ENCODE peak calls at places on chromosomes 6 and 20, in eight cellular contexts. L, P, Q, F, A, I, G and X are unnamed samples.

GRCh38 chr6:139965393-139965792 is 590.9 kb upstream of the CITED2 start:
- DNase-seq in L (peak), F (peak), A (no peak), I (no peak), Q (no peak), G (no peak), P (no peak), X (no peak)

GRCh38 chr6:34025112-34025807 is 120.6 kb downstream of the GRM4 start:
- DNase-seq in F (no peak), Q (no peak), A (no peak), L (peak), I (no peak), G (peak), P (no peak), X (no peak)

GRCh38 chr20:35617397-35618031 is 1.9 kb downstream of the SPAG4 start:
- DNase-seq in P (no peak), F (peak), L (peak), I (peak), Q (peak), G (peak), A (peak), X (peak)

GRCh38 chr6:79468116-79468515 is 69.1 kb downstream of the LCA5 start:
- DNase-seq in P (no peak), Q (no peak), I (peak), L (peak), A (no peak), F (no peak), G (no peak), X (no peak)

GRCh38 chr6:116062496-116062895 is 1.8 kb upstream of the FRK start:
- DNase-seq in L (no peak), G (no peak), I (no peak), P (no peak), A (no peak), Q (no peak), F (no peak), X (no peak)

GRCh38 chr6:53834134-53834533 is 39.3 kb downstream of the LRRC1 start:
- DNase-seq in Q (no peak), L (no peak), G (no peak), F (no peak), P (no peak), A (no peak), I (no peak), X (no peak)

GRCh38 chr6:145544031-145544430 is 191.3 kb downstream of the EPM2A start:
- DNase-seq in P (no peak), F (peak), Q (peak), L (peak), I (peak), G (no peak), A (no peak), X (no peak)

GRCh38 chr6:167956983-167957492 is 40.4 kb upstream of the KIF25 start:
- DNase-seq in P (no peak), Q (no peak), F (no peak), L (peak), G (no peak), A (no peak), I (peak), X (no peak)

GRCh38 chr20:50577175-50578018 is 67.2 kb downstream of the PTPN1 start:
- DNase-seq in F (no peak), G (no peak), I (no peak), L (no peak), A (no peak), P (no peak), Q (no peak), X (no peak)

GRCh38 chr20:19492937-19493336 is 265.1 kb upstream of the RIN2 start:
- DNase-seq in I (no peak), A (no peak), F (no peak), L (no peak), G (no peak), Q (peak), P (no peak), X (no peak)

GRCh38 chr6:127200114-127200513 is 66.5 kb upstream of the RNF146 start:
- DNase-seq in I (no peak), G (no peak), Q (no peak), L (no peak), F (no peak), A (no peak), P (no peak), X (no peak)

GRCh38 chr6:45376310-45377040 is 1.3 kb downstream of the SUPT3H start:
- DNase-seq in P (no peak), A (no peak), I (peak), L (peak), Q (peak), F (peak), G (no peak), X (no peak)

GRCh38 chr6:149563203-149563927 is 2.8 kb upstream of the GINM1 start:
- DNase-seq in G (no peak), Q (no peak), F (peak), P (no peak), A (no peak), L (peak), I (peak), X (no peak)

GRCh38 chr6:149499066-149499465 is 14.3 kb upstream of the ZC3H12D start:
- DNase-seq in F (peak), L (peak), P (no peak), Q (no peak), A (no peak), I (peak), G (no peak), X (no peak)

GRCh38 chr6:13927203-13927602 is 2.5 kb downstream of the RNF182 start:
- DNase-seq in F (no peak), P (no peak), G (no peak), Q (no peak), A (no peak), L (no peak), I (no peak), X (no peak)

GRCh38 chr20:46367967-46368901 is 38.2 kb downstream of the ELMO2 start:
- DNase-seq in F (no peak), I (no peak), Q (no peak), A (no peak), L (peak), G (no peak), P (no peak), X (no peak)

GRCh38 chr6:88004707-88005106 is 42.9 kb upstream of the SPACA1 start:
- DNase-seq in P (no peak), F (no peak), I (no peak), A (no peak), Q (no peak), G (no peak), L (peak), X (no peak)

GRCh38 chr6:145898376-145898775 is 65.8 kb downstream of the SHPRH start:
- DNase-seq in I (no peak), G (no peak), F (no peak), L (no peak), A (no peak), P (no peak), Q (no peak), X (no peak)

GRCh38 chr20:43937586-43937985 is 22.9 kb downstream of the TOX2 start:
- DNase-seq in I (peak), P (no peak), L (peak), Q (no peak), F (peak), G (no peak), A (no peak), X (no peak)

GRCh38 chr6:168045141-168045691 is 33.8 kb downstream of the FRMD1 start:
- DNase-seq in L (no peak), G (peak), Q (no peak), I (no peak), F (no peak), P (no peak), A (no peak), X (no peak)

GRCh38 chr20:8400461-8400860 is 268.4 kb downstream of the PLCB1 start:
- DNase-seq in L (no peak), Q (no peak), G (no peak), P (no peak), A (no peak), F (no peak), I (no peak), X (no peak)

GRCh38 chr20:13991311-13991710 is 897 bp upstream of the SEL1L2 start:
- DNase-seq in I (no peak), G (no peak), A (no peak), Q (peak), F (no peak), P (no peak), L (no peak), X (no peak)

GRCh38 chr20:49914310-49915117 is 815 bp downstream of the SPATA2 start:
- DNase-seq in P (no peak), G (no peak), L (no peak), A (no peak), I (no peak), F (no peak), Q (peak), X (peak)

GRCh38 chr20:32132911-32133549 is 23.5 kb downstream of the TM9SF4 start:
- DNase-seq in Q (no peak), P (no peak), I (no peak), G (no peak), F (no peak), L (no peak), A (no peak), X (no peak)

GRCh38 chr6:161319231-161319630 is 45.4 kb upstream of the AGPAT4 start:
- DNase-seq in P (no peak), I (no peak), G (no peak), A (no peak), Q (no peak), F (no peak), L (no peak), X (no peak)

GRCh38 chr6:149933036-149933435 is 8.8 kb upstream of the ULBP2 start:
- DNase-seq in I (no peak), L (no peak), Q (no peak), P (no peak), A (no peak), G (peak), F (no peak), X (no peak)

GRCh38 chr6:68317366-68317765 is 317.7 kb upstream of the ADGRB3 start:
- DNase-seq in L (no peak), G (no peak), Q (no peak), F (no peak), A (no peak), I (no peak), P (no peak), X (no peak)

GRCh38 chr6:129497591-129498555 is 212.1 kb downstream of the ARHGAP18 start:
- DNase-seq in P (no peak), Q (no peak), F (no peak), L (peak), G (no peak), I (peak), A (no peak), X (no peak)

GRCh38 chr6:39362487-39362865 is 40.0 kb upstream of the KCNK16 start:
- DNase-seq in I (peak), Q (peak), F (no peak), G (no peak), A (no peak), P (no peak), L (no peak), X (no peak)

GRCh38 chr6:14858808-14859207 is 387.1 kb upstream of the JARID2 start:
- DNase-seq in I (no peak), L (no peak), A (no peak), G (no peak), F (no peak), Q (no peak), P (no peak), X (no peak)

GRCh38 chr6:164286021-164286420 is 871.5 kb downstream of the QKI start:
- DNase-seq in P (no peak), L (peak), F (peak), I (no peak), Q (no peak), G (no peak), A (no peak), X (no peak)

GRCh38 chr20:52025938-52026337 is 165.6 kb downstream of the ZFP64 start:
- DNase-seq in L (peak), I (no peak), P (no peak), F (no peak), G (no peak), A (no peak), Q (no peak), X (no peak)

GRCh38 chr6:131954775-131955107 is 3.6 kb upstream of the CCN2 start:
- DNase-seq in I (peak), G (no peak), F (peak), Q (no peak), P (peak), L (peak), A (no peak), X (no peak)

GRCh38 chr6:170269151-170269872 is 21.6 kb downstream of the DLL1 start:
- DNase-seq in P (no peak), G (peak), F (no peak), L (no peak), A (no peak), Q (peak), I (no peak), X (no peak)

DNA sequence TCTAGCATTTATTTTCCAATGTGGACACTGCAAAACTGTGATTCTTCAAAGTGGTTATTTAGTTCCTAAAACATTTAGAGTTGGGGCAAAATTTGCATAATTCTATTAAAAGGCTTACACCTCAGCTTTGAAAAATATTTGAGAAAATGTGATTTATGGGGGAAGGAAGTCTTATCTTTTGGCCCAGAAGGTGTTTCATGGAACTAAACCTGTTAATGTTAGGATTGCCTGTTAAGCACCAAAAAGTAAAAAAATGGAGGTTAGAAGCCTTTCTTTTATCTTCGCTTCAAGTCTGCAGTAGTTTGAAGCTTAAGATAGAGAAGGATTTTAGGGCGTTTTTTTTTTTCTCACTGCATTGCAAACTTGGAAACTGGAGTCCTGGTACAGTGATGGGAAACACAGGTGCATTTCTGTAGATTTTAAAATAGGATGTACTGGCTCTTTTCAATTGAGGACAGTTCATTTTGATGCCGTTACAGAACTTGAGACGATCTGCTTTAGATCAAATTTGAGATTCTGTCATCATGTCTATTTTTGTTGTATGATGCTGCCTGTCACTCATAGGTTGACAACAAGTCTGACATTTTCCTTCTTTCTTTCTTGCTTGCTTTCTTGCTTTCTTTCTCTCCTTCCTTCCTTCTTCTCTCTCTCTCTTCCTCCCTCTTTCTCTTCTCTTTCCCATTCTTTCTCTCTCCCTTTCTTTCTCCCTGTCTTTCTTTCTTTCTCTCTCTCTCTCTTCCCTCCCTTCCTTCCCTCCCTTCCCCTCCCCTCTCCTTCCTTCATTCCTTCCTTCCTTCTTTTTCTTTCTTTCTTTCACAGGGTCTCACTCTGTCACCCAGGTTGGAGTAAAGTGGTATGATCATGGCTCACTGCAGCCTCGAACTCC is 152.4 kb upstream of the SGK1 start:
- DNase-seq in F (no peak), P (no peak), G (no peak), A (no peak), L (no peak), I (no peak), Q (no peak), X (no peak)
- H3K4me3 ChIP-seq in F (no peak), P (no peak), G (no peak), A (no peak), L (no peak), I (no peak), Q (no peak), X (no peak)

GRCh38 chr6:136371951-136372350 is 82.3 kb upstream of the BCLAF1 start:
- DNase-seq in F (peak), P (no peak), L (peak), G (no peak), I (no peak), Q (no peak), A (no peak), X (no peak)
- H3K4me3 ChIP-seq in F (no peak), P (no peak), L (no peak), G (no peak), I (no peak), Q (no peak), A (no peak), X (no peak)

DNA sequence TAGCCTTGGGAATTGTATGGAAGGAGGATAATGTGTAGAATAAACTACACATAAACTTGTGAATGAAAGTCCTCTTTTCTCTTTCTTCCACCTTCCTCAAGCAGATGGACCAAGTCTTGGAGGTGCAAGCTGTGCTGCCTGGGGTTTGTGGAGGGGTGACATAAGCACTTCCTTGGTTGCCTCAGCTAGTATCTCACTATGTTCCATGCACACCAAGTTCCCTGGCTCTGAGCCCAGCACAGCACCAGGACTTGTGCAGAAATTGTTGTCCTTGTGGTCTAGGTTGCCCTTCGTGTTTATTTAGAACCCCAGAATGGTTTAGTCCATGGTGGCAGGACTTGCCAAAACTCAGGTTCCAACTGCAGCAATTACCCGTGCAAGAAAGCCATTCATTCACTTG is 110.3 kb downstream of the MEI4 start:
- DNase-seq in F (no peak), I (no peak), Q (no peak), L (no peak), P (no peak), G (no peak), A (no peak), X (no peak)
- H3K4me3 ChIP-seq in F (no peak), I (no peak), Q (no peak), L (no peak), P (no peak), G (no peak), A (no peak), X (no peak)

GRCh38 chr6:159217595-159218275 is 48.5 kb downstream of the FNDC1 start:
- DNase-seq in F (peak), P (no peak), Q (peak), L (peak), A (no peak), G (peak), I (peak), X (no peak)
- H3K4me3 ChIP-seq in F (no peak), P (no peak), Q (no peak), L (no peak), A (no peak), G (no peak), I (no peak), X (no peak)

GRCh38 chr6:151805286-151805840 is 2.1 kb upstream of the ESR1 start:
- DNase-seq in P (no peak), G (no peak), Q (peak), L (no peak), I (peak), A (no peak), F (no peak), X (no peak)

GRCh38 chr6:151808331-151809241 is 1.1 kb downstream of the ESR1 start:
- DNase-seq in Q (peak), L (peak), F (no peak), I (no peak), G (no peak), A (no peak), P (peak), X (no peak)

GRCh38 chr6:151804585-151805285 is 2.7 kb upstream of the ESR1 start:
- DNase-seq in G (no peak), Q (no peak), P (no peak), F (no peak), A (no peak), I (no peak), L (no peak), X (no peak)

GRCh38 chr6:151806757-151807512 is 547 bp upstream of the ESR1 start:
- DNase-seq in A (no peak), P (no peak), Q (no peak), I (peak), G (no peak), F (peak), L (peak), X (no peak)

DNA sequence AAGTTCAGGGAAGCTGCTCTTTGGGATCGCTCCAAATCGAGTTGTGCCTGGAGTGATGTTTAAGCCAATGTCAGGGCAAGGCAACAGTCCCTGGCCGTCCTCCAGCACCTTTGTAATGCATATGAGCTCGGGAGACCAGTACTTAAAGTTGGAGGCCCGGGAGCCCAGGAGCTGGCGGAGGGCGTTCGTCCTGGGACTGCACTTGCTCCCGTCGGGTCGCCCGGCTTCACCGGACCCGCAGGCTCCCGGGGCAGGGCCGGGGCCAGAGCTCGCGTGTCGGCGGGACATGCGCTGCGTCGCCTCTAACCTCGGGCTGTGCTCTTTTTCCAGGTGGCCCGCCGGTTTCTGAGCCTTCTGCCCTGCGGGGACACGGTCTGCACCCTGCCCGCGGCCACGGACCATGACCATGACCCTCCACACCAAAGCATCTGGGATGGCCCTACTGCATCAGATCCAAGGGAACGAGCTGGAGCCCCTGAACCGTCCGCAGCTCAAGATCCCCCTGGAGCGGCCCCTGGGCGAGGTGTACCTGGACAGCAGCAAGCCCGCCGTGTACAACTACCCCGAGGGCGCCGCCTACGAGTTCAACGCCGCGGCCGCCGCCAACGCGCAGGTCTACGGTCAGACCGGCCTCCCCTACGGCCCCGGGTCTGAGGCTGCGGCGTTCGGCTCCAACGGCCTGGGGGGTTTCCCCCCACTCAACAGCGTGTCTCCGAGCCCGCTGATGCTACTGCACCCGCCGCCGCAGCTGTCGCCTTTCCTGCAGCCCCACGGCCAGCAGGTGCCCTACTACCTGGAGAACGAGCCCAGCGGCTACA is at the start of gene ESR1:
- DNase-seq in Q (peak), F (no peak), L (peak), A (no peak), P (no peak), I (no peak), G (peak), X (no peak)
- H3K4me3 ChIP-seq in Q (peak), F (peak), L (peak), A (no peak), P (peak), I (no peak), G (peak), X (peak)

GRCh38 chr6:158756126-158756525 is 63.0 kb downstream of the EZR start:
- DNase-seq in P (no peak), G (no peak), Q (no peak), F (no peak), I (no peak), A (no peak), L (no peak), X (no peak)
- H3K4me3 ChIP-seq in P (no peak), G (no peak), Q (no peak), F (no peak), I (no peak), A (no peak), L (no peak), X (no peak)

GRCh38 chr20:39897058-39897457 is 792.0 kb downstream of the MAFB start:
- DNase-seq in L (peak), Q (no peak), I (peak), F (peak), G (no peak), A (no peak), P (no peak), X (no peak)
- H3K4me3 ChIP-seq in L (no peak), Q (no peak), I (no peak), F (no peak), G (no peak), A (no peak), P (no peak), X (no peak)

GRCh38 chr6:31356216-31356945 is 598 bp downstream of the HLA-B start:
- DNase-seq in G (peak), Q (peak), A (peak), I (peak), P (no peak), F (no peak), L (peak), X (peak)
- H3K4me3 ChIP-seq in G (peak), Q (peak), A (peak), I (peak), P (peak), F (peak), L (peak), X (peak)

GRCh38 chr6:74607934-74608333 is 597.9 kb downstream of the COL12A1 start:
- DNase-seq in G (no peak), I (no peak), L (peak), F (peak), A (no peak), P (no peak), Q (peak), X (no peak)

GRCh38 chr6:74605942-74606341 is 599.9 kb downstream of the COL12A1 start:
- DNase-seq in I (no peak), Q (no peak), G (no peak), L (no peak), P (no peak), F (no peak), A (no peak), X (no peak)

GRCh38 chr6:74609857-74610256 is 596.0 kb downstream of the COL12A1 start:
- DNase-seq in P (no peak), G (no peak), F (no peak), A (no peak), Q (no peak), I (peak), L (no peak), X (no peak)

GRCh38 chr6:74606488-74607135 is 599.2 kb downstream of the COL12A1 start:
- DNase-seq in F (peak), I (peak), G (no peak), Q (no peak), L (peak), P (peak), A (no peak), X (no peak)

GRCh38 chr6:74607468-74607867 is 598.4 kb downstream of the COL12A1 start:
- DNase-seq in F (no peak), I (no peak), L (no peak), G (no peak), Q (no peak), A (no peak), P (no peak), X (no peak)
- H3K4me3 ChIP-seq in F (no peak), I (no peak), L (no peak), G (no peak), Q (no peak), A (no peak), P (no peak), X (no peak)